ENCODE peak calls at places on chromosomes 1 and 21, in four cellular contexts. S is OCI-LY7, K is fibroblast of lung, U is mesenchymal stem cell. A is an unnamed sample. For H3K4me1, the result is how much of the 10 kb centered on the place peaks cover.

GRCh38 chr21:41786521-41786987 is 19.7 kb upstream of the RIPK4 start:
- DNase-seq in S (no peak), U (no peak), K (no peak), A (peak)

GRCh38 chr1:226082959-226083302 is 20.4 kb downstream of the H3-3A start:
- DNase-seq in U (peak), S (peak), K (peak), A (peak)

GRCh38 chr1:208475951-208476824 is 232.0 kb upstream of the PLXNA2 start:
- DNase-seq in K (peak), S (no peak), U (peak), A (no peak)

GRCh38 chr1:151458936-151459330 is 361 bp downstream of the POGZ start:
- DNase-seq in S (peak), K (peak), U (peak), A (peak)

GRCh38 chr1:160639652-160640051 is 7.2 kb downstream of the SLAMF1 start:
- DNase-seq in U (no peak), S (no peak), K (no peak), A (no peak)

GRCh38 chr1:222909586-222909985 is 94.7 kb downstream of the DISP1 start:
- DNase-seq in U (peak), S (no peak), K (peak), A (peak)

GRCh38 chr1:180360333-180361075 is 130.4 kb downstream of the LHX4 start:
- DNase-seq in U (no peak), S (no peak), K (peak), A (peak)

GRCh38 chr1:58155418-58156123 is 391.0 kb downstream of the OMA1 start:
- DNase-seq in U (no peak), S (peak), K (peak), A (no peak)

GRCh38 chr1:166174108-166174507 is 7.3 kb upstream of the FAM78B start:
- DNase-seq in S (no peak), U (no peak), K (no peak), A (no peak)

GRCh38 chr1:21553116-21553926 is 44.1 kb downstream of the ALPL start:
- DNase-seq in K (peak), S (no peak), U (peak), A (peak)

GRCh38 chr1:182671779-182672486 is 12.5 kb downstream of the RGS8 start:
- DNase-seq in K (no peak), U (no peak), S (no peak), A (no peak)

GRCh38 chr1:189662190-189662589 is 815.5 kb downstream of the BRINP3 start:
- DNase-seq in K (no peak), S (no peak), U (no peak), A (no peak)

GRCh38 chr1:1344672-1345361 is 4.4 kb downstream of the DVL1 start:
- DNase-seq in S (no peak), U (peak), K (peak), A (peak)

GRCh38 chr1:218967836-218968235 is 205.8 kb upstream of the LYPLAL1 start:
- DNase-seq in K (peak), S (no peak), U (peak), A (peak)

GRCh38 chr1:54273837-54274192 is 73.8 kb downstream of the MRPL37 start:
- DNase-seq in S (no peak), U (peak), K (no peak), A (no peak)

GRCh38 chr1:9746651-9747050 is 77.1 kb downstream of the CLSTN1 start:
- DNase-seq in U (no peak), S (no peak), K (no peak), A (no peak)

GRCh38 chr1:59568158-59568935 is 246.4 kb upstream of the HOOK1 start:
- DNase-seq in S (no peak), U (peak), K (peak), A (no peak)

GRCh38 chr21:30146558-30147282 is 19.9 kb downstream of the CLDN17 start:
- DNase-seq in S (no peak), K (no peak), U (no peak), A (no peak)

GRCh38 chr1:27872059-27872801 is at the start of gene THEMIS2:
- DNase-seq in S (peak), U (peak), K (peak), A (peak)

GRCh38 chr1:209723761-209724693 is 19.4 kb downstream of the HSD11B1 start:
- DNase-seq in S (no peak), K (no peak), U (no peak), A (no peak)

GRCh38 chr1:40798366-40799310 is 15.1 kb downstream of the KCNQ4 start:
- DNase-seq in S (no peak), U (no peak), K (no peak), A (no peak)

GRCh38 chr1:92123868-92124267 is 43.7 kb downstream of the BTBD8 start:
- DNase-seq in S (no peak), U (peak), K (no peak), A (no peak)

GRCh38 chr1:6459850-6460265 is 6.1 kb downstream of the TNFRSF25 start:
- DNase-seq in S (no peak), U (peak), K (no peak), A (no peak)

GRCh38 chr1:230066036-230066435 is 1.0 kb upstream of the GALNT2 start:
- DNase-seq in S (no peak), U (no peak), K (no peak), A (no peak)

GRCh38 chr1:24186993-24187790 is at the start of gene IFNLR1:
- DNase-seq in S (peak), K (no peak), U (peak), A (no peak)

GRCh38 chr1:36609241-36610027 is 126.7 kb upstream of the CSF3R start:
- DNase-seq in S (peak), K (peak), U (peak), A (no peak)

DNA sequence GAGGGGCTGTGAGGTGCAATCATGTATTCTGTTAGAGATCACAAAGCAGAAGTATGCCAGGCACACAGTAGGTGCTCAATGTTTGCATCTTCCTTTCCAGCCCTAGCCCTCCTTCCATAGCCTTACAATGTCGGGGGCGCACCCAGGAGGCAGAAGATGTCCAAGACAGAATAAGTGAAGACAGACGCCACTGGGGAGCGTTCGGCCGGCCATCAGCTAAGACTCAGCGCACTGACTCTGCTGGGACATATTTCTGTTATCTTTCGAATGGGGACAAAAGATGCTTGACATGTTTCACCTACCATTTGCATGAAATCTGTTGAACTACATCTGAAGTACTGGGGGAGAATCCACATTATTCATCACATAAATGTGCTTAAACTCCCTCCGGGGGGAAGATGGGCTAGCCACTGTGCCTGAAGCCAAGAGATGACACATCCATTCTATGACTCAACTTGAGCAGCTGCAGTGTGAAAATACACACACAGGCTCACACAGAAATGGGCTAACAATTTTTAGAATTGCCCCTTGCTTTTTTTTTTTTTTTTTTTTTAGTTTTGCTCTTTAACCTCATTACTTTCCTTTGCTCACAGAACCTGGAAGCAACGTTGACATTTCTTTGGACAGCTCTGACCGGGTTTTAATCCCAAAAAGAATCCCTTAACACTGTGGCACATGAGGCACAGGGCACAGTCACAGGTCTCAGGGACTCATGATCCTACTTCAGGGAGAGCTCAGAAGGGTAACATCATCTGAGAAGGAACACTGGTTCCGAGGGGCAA is 7.9 kb downstream of the TIAM1 start:
- DNase-seq in U (peak), K (peak), S (no peak), A (peak)
- H3K4me2 ChIP-seq in U (no peak), K (no peak), S (no peak), A (peak)

GRCh38 chr1:39128126-39128525 is 76.4 kb upstream of the MACF1 start:
- DNase-seq in U (no peak), S (no peak), K (no peak), A (no peak)
- H3K4me1 ChIP-seq in U (under half), S (under half), K (under half), A (under half)

DNA sequence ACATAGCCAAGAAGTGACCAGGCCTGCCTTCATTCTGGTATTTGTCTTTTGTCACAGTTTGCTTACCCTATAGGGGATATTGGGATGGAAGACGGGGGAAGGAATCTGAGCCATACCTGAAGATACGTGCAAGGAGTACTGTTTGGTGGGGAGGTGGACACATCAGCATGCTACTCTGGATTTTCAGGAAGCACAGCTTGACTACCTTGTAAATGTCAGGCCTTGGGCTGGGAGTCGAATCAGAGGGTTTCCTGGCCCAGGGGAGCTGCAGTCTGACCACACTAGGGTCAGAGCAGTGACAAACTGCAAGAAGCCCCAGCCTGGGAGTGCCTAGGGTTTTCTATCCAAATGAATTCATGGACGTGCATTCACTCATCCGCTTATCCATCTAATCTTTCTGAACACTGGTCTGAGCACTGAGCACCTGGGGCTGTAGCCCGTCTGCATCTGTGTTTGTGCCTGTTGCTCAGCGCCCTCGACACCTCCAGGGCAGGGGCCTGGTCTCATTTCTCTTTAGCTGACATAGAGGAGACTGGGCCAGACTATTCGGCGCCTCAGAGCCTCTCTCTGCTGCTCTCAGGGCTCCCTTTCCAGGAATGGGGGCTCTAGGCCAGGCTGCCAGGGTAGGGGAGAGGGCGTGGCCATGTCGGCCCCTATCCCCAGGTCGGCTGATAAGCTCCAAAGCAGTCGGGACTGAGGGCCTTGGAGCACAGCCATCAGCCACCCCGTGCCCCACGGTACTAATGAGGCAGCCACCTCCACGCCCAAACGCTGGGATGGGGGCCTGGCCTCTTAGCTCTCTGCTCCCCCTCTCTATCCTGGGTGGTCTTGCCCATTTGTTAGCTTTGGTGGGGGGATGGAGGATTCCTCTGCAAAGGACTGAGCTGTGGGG is 47.0 kb upstream of the SLC2A1 start:
- DNase-seq in U (no peak), K (no peak), S (no peak), A (no peak)
- H2AFZ ChIP-seq in U (no peak), K (no peak), S (no peak), A (no peak)

DNA sequence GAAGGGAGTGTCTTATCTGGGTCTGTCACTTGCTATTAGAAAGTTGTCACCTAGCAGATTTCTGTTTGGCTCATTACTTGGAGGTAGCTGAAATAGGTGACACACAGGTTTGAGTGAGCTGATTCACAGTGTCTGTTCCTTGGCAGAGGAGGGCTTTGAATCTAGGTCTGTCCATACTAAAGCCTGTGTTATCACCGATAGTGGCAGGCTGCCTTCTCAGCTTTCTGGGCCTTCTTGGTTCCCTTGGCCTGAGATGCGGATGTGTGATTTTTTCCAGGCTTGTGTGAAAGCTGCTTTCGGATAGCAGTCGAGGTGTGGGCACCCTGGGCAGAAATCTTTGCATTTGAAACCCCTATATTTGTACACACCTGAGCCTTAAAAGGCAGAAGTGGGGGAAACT is 73.9 kb downstream of the ACTL8 start:
- DNase-seq in U (no peak), K (no peak), S (no peak), A (no peak)
- H3K4me2 ChIP-seq in U (no peak), K (no peak), S (no peak), A (no peak)

DNA sequence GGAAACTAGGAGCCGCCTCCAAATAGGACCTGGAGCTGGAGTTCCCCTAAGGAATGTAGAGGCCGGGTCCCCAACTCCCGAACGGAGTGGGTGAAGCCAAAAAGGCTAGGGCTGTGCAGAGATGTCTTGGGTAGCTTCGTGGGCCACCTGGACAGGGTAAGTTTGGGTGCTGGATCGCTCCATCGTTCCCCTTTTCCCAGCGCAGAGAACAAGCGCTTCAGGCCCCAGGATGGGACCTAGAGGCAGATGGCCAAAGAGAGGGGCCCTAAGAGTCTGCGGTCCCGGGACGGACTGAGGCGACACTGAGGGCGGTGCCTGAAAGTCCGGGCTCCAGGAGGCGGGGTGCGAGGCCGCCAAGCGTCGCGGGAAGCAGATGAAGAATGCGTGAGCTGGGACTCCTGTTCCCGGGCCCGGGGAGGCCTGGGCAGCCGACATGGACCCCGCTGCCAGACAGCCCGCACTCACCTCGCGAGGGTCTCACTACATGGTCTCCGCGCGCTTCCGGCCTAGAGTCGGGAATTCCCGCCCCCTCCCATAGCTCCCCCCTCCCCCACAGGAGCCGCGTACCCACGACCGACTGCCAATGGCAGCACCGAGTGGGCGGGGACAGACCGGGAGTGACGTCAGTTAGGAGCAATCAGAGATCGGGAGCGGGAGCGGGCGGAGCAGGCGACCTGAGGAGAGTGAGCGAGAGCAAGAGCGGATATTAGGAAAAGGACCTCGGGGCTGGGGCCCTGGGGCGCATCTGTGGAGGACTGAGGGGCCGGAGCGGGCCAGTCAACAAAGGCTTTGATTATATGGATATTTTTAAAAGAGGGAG is at the start of gene SLC39A1:
- DNase-seq in S (peak), U (peak), K (peak), A (peak)
- H3K4me1 ChIP-seq in S (under half), U (under half), K (under half), A (under half)

GRCh38 chr1:168921514-168922106 is 184.9 kb upstream of the ATP1B1 start:
- DNase-seq in K (no peak), U (no peak), S (no peak), A (no peak)
- H2AFZ ChIP-seq in K (peak), U (no peak), S (no peak), A (no peak)

GRCh38 chr21:24123785-24124184 is 1483.5 kb downstream of the MRPL39 start:
- DNase-seq in K (no peak), S (no peak), U (no peak), A (no peak)

GRCh38 chr21:24115141-24115540 is 1492.1 kb downstream of the MRPL39 start:
- DNase-seq in K (no peak), U (no peak), S (no peak), A (no peak)

DNA sequence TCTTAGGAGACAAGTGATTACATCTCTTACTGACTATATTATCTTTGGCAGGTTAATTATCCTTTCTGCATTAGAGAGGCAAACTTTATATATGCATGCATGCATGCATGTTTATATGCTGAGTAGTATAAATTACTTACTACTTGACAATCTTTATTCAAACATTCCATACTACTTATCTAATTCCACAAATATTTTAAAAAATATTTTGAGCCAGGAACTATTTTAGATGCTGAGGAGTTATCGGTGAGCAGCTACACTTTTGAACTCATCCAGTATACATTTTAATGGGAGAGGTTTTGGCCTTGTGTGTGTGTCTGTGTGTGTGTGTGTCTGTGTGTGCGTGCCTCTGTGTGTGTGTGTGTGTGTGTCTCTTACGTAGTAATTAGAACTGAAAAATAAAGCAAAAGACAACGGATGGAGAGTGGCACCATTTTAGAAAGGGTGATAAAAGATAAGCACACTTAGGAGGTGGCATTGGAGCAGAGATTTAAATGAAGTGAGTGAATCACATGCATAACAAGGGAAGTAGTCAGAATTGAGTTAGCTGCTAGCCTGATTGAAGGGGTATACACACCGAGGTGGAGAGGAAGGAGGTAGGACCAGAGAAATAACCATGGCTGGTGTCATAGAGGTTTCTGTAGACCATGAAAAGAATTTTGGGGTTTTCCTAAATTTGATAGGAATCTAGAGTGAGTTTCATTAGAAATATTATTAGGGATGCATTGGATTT is 1488.4 kb downstream of the MRPL39 start:
- DNase-seq in S (no peak), K (peak), U (no peak), A (peak)
- H3K4me2 ChIP-seq in S (no peak), K (no peak), U (no peak), A (peak)